ENCODE peak calls at places on chromosomes 3 and 15, in ten cellular contexts. X is iPS DF 6.9, L is NCI-H1092 treated with DMSO at 0.1 percent for 48 hours, C is H7, M is ovary, R is RWPE1, E is posterior cingulate gyrus, Q is NCI-H1694 treated with DMSO at 0.1 percent for 48 hours, S is GM12865, N is activated gamma-delta T cell. D is an unnamed sample.

GRCh38 chr15:100141304-100142080 is 200.3 kb downstream of the ADAMTS17 start:
- DNase-seq in X (no peak), L (no peak), C (no peak), M (no peak), R (no peak), E (no peak), Q (no peak), S (no peak), N (no peak), D (no peak)

GRCh38 chr3:47324278-47324865 is 41.6 kb downstream of the KLHL18 start:
- DNase-seq in X (peak), L (peak), C (peak), M (peak), R (peak), E (peak), Q (peak), S (peak), N (no peak), D (peak)

GRCh38 chr3:64445318-64446300 is 220.3 kb upstream of the PRICKLE2 start:
- DNase-seq in X (peak), L (peak), C (peak), M (peak), R (peak), E (no peak), Q (no peak), S (no peak), N (no peak), D (peak)

GRCh38 chr3:194637066-194637465 is 3.8 kb upstream of the TMEM44 start:
- DNase-seq in X (no peak), L (no peak), C (peak), M (no peak), R (peak), E (no peak), Q (no peak), S (no peak), N (no peak), D (peak)

GRCh38 chr3:72820405-72820804 is 27.8 kb downstream of the SHQ1 start:
- DNase-seq in X (no peak), L (no peak), C (no peak), M (no peak), R (no peak), E (peak), Q (no peak), S (peak), N (no peak), D (no peak)

GRCh38 chr3:72440491-72440890 is 407.8 kb downstream of the SHQ1 start:
- DNase-seq in X (no peak), L (no peak), C (no peak), M (no peak), R (no peak), E (no peak), Q (no peak), S (peak), N (no peak), D (no peak)

GRCh38 chr3:124201786-124202185 is 209.9 kb upstream of the ROPN1 start:
- DNase-seq in X (no peak), L (peak), C (no peak), M (no peak), R (no peak), E (no peak), Q (peak), S (no peak), N (no peak), D (no peak)

GRCh38 chr3:151795276-151795675 is 18.6 kb upstream of the AADAC start:
- DNase-seq in X (no peak), L (no peak), C (no peak), M (no peak), R (peak), E (no peak), Q (no peak), S (no peak), N (no peak), D (no peak)

GRCh38 chr15:29475096-29475495 is 205.5 kb upstream of the NSMCE3 start:
- DNase-seq in X (no peak), L (no peak), C (no peak), M (no peak), R (no peak), E (no peak), Q (no peak), S (no peak), N (no peak), D (no peak)

GRCh38 chr3:1693145-1693544 is 405.5 kb upstream of the CNTN4 start:
- DNase-seq in X (no peak), L (no peak), C (no peak), M (no peak), R (no peak), E (no peak), Q (no peak), S (no peak), N (no peak), D (no peak)

GRCh38 chr15:50145451-50145872 is 26.4 kb upstream of the ATP8B4 start:
- DNase-seq in X (peak), L (peak), C (peak), M (peak), R (peak), E (no peak), Q (peak), S (peak), N (no peak), D (peak)

GRCh38 chr15:79376383-79376782 is 55.8 kb upstream of the MINAR1 start:
- DNase-seq in X (no peak), L (no peak), C (no peak), M (no peak), R (no peak), E (no peak), Q (no peak), S (no peak), N (no peak), D (no peak)

GRCh38 chr3:15405448-15406050 is 21.8 kb downstream of the METTL6 start:
- DNase-seq in X (no peak), L (peak), C (peak), M (no peak), R (peak), E (no peak), Q (peak), S (peak), N (no peak), D (peak)

D was measured in SW480.